ENCODE peak calls at places on chromosomes 5 and 9, in five cellular contexts. O is brain microvascular endothelial cell, B is NCI-H748 treated with DMSO at 0.1 percent for 48 hours, I is HT1080, Z is H4. S is an unnamed sample.
A peak's percentile ranks its signal among the peaks of the same experiment; 100 is the strongest.

GRCh38 chr9:110252509-110253139 is 3.7 kb downstream of the TXN start:
- DNase-seq in O (no peak), I (no peak), B (no peak), Z (peak; percentile 37), S (peak; percentile 62)

GRCh38 chr5:54902817-54903473 is 82.4 kb downstream of the ESM1 start:
- DNase-seq in I (peak; percentile 48), B (peak; percentile 5), Z (peak; percentile 74), O (no peak), S (no peak)

GRCh38 chr9:114419796-114420195 is 32.0 kb upstream of the AKNA start:
- DNase-seq in Z (no peak), I (no peak), B (no peak), O (no peak), S (no peak)

GRCh38 chr9:98833090-98833956 is 25.9 kb downstream of the GALNT12 start:
- DNase-seq in O (no peak), Z (no peak), B (no peak), I (no peak), S (no peak)

GRCh38 chr5:109849478-109850088 is 159.9 kb downstream of the MAN2A1 start:
- DNase-seq in Z (no peak), I (no peak), B (no peak), O (no peak), S (no peak)

GRCh38 chr5:121366515-121366914 is 485.2 kb upstream of the FTMT start:
- DNase-seq in B (no peak), O (no peak), Z (peak; percentile 55), I (peak; percentile 66), S (peak; percentile 39)

GRCh38 chr5:140596364-140596763 is 31.7 kb downstream of the SLC35A4 start:
- DNase-seq in Z (no peak), O (no peak), B (no peak), I (no peak), S (no peak)

GRCh38 chr9:137514691-137515337 is 35.4 kb downstream of the PNPLA7 start:
- DNase-seq in O (no peak), Z (no peak), I (no peak), B (no peak), S (no peak)

GRCh38 chr5:68710514-68710913 is 383.3 kb upstream of the SLC30A5 start:
- DNase-seq in I (no peak), O (no peak), B (no peak), Z (no peak), S (no peak)

GRCh38 chr5:142748568-142749249 is 21.5 kb upstream of the ARHGAP26 start:
- DNase-seq in O (no peak), I (peak; percentile 46), B (no peak), Z (peak; percentile 11), S (peak; percentile 37)

GRCh38 chr5:175796536-175797499 is 74.6 kb upstream of the CPLX2 start:
- DNase-seq in I (peak; percentile 78), O (peak; percentile 68), Z (peak; percentile 84), B (peak; percentile 30), S (peak; percentile 94)

GRCh38 chr5:65440456-65440855 is 41.3 kb downstream of the ADAMTS6 start:
- DNase-seq in B (no peak), O (no peak), I (no peak), Z (no peak), S (no peak)

GRCh38 chr9:123640792-123641222 is 284.8 kb downstream of the CRB2 start:
- DNase-seq in O (no peak), B (no peak), I (no peak), Z (no peak), S (no peak)

GRCh38 chr5:102760815-102761214 is 5.7 kb downstream of the PAM start:
- DNase-seq in O (no peak), Z (peak; percentile 32), I (no peak), B (no peak), S (no peak)

GRCh38 chr5:28328691-28329090 is 1290.3 kb upstream of the CDH9 start:
- DNase-seq in I (peak; percentile 28), Z (no peak), B (no peak), O (no peak), S (no peak)

GRCh38 chr5:33494476-33494875 is 53.7 kb downstream of the TARS1 start:
- DNase-seq in B (no peak), O (no peak), I (no peak), Z (no peak), S (no peak)

GRCh38 chr5:76202182-76202581 is 119.0 kb downstream of the SV2C start:
- DNase-seq in B (no peak), I (no peak), Z (no peak), O (no peak), S (no peak)

GRCh38 chr5:15797116-15797515 is 297.1 kb downstream of the FBXL7 start:
- DNase-seq in O (no peak), I (no peak), B (no peak), Z (no peak), S (no peak)

GRCh38 chr9:129929467-129930125 is 94.3 kb downstream of the USP20 start:
- DNase-seq in Z (no peak), I (no peak), B (no peak), O (no peak), S (no peak)

GRCh38 chr9:114497727-114498382 is 7.4 kb downstream of the WHRN start:
- DNase-seq in Z (no peak), I (no peak), B (no peak), O (no peak), S (no peak)

GRCh38 chr9:124784503-124784902 is 7.6 kb downstream of the OLFML2A start:
- DNase-seq in O (no peak), Z (no peak), B (no peak), I (peak; percentile 31), S (no peak)

GRCh38 chr9:109542922-109543321 is 44.8 kb upstream of the PTPN3 start:
- DNase-seq in Z (no peak), B (no peak), I (no peak), O (no peak), S (no peak)

GRCh38 chr5:59293700-59294099 is 599.8 kb downstream of the PDE4D start:
- DNase-seq in Z (no peak), B (no peak), I (no peak), O (no peak), S (no peak)

GRCh38 chr9:136700959-136701664 is 11.3 kb upstream of the DIPK1B start:
- DNase-seq in B (no peak), O (no peak), I (no peak), Z (no peak), S (peak; percentile 72)

GRCh38 chr5:127517480-127518318 is at the start of gene PRRC1:
- DNase-seq in I (peak; percentile 60), B (peak; percentile 66), Z (peak; percentile 82), O (peak; percentile 78), S (peak; percentile 79)

GRCh38 chr9:37410969-37411785 is 11.3 kb upstream of the GRHPR start:
- DNase-seq in I (no peak), B (no peak), Z (no peak), O (no peak), S (no peak)

GRCh38 chr9:136060671-136061371 is 34.3 kb downstream of the NACC2 start:
- DNase-seq in Z (no peak), O (no peak), I (no peak), B (no peak), S (no peak)

GRCh38 chr5:158695595-158696330 is 404.0 kb downstream of the EBF1 start:
- DNase-seq in O (peak; percentile 82), I (peak; percentile 67), Z (peak; percentile 66), B (peak; percentile 39), S (peak; percentile 59)

GRCh38 chr9:92097997-92098482 is 17.2 kb downstream of the SPTLC1 start:
- DNase-seq in B (no peak), Z (no peak), O (peak; percentile 62), I (no peak), S (peak; percentile 98)

GRCh38 chr5:141533897-141534296 is 45.0 kb downstream of the PCDHGC5 start:
- DNase-seq in O (no peak), Z (no peak), B (no peak), I (no peak), S (no peak)

GRCh38 chr9:129823163-129823933 is 588 bp downstream of the TOR1A start:
- DNase-seq in I (peak; percentile 28), O (no peak), Z (no peak), B (no peak), S (peak; percentile 9)

GRCh38 chr9:87148391-87149237 is 201.3 kb upstream of the GAS1 start:
- DNase-seq in I (no peak), Z (peak; percentile 51), O (peak; percentile 67), B (peak; percentile 33), S (peak; percentile 14)

GRCh38 chr5:167814828-167815227 is 476.6 kb upstream of the WWC1 start:
- DNase-seq in I (peak; percentile 100), Z (peak; percentile 93), B (no peak), O (peak; percentile 95), S (peak; percentile 25)

GRCh38 chr5:130529716-130530485 is 625.6 kb downstream of the CHSY3 start:
- DNase-seq in O (no peak), I (no peak), B (no peak), Z (no peak), S (no peak)

GRCh38 chr9:126150411-126151030 is 176.1 kb upstream of the MVB12B start:
- DNase-seq in O (no peak), Z (no peak), I (no peak), B (peak; percentile 55), S (no peak)

GRCh38 chr5:155700333-155700732 is 626.6 kb upstream of the SGCD start:
- DNase-seq in I (no peak), B (no peak), O (no peak), Z (no peak), S (no peak)

GRCh38 chr9:133742849-133743444 is 4.8 kb upstream of the SARDH start:
- DNase-seq in I (peak; percentile 72), O (peak; percentile 54), B (peak; percentile 82), Z (peak; percentile 56), S (peak; percentile 65)

GRCh38 chr9:96027271-96028131 is 152.0 kb downstream of the ERCC6L2 start:
- DNase-seq in O (no peak), Z (no peak), B (no peak), I (no peak), S (no peak)

GRCh38 chr9:19998153-19998552 is 209.3 kb upstream of the SLC24A2 start:
- DNase-seq in I (peak; percentile 62), B (no peak), O (peak; percentile 64), Z (no peak), S (no peak)

S was measured in Caki2.